ENCODE peak calls at places on chromosome 15, in six cellular contexts. V is SJSA1, S is aorta, L is mesenchymal stem cell, T is tibial artery, W is right cardiac atrium. N is an unnamed sample. For H3K27me3, the result is how much of the 10 kb centered on the place peaks cover.

GRCh38 chr15:93985925-93986324 is 245.4 kb upstream of the MCTP2 start:
- DNase-seq in V (no peak), S (no peak), L (no peak), T (no peak), W (no peak), N (no peak)

GRCh38 chr15:66670698-66671580 is 31.1 kb upstream of the SMAD6 start:
- DNase-seq in V (no peak), S (no peak), L (no peak), T (no peak), W (no peak), N (peak)

GRCh38 chr15:40322531-40323238 is 807 bp upstream of the INAFM2 start:
- DNase-seq in V (peak), S (peak), L (peak), T (no peak), W (no peak), N (no peak)

GRCh38 chr15:62119224-62119925 is 45.7 kb downstream of the C2CD4B start:
- DNase-seq in V (peak), S (no peak), L (peak), T (no peak), W (no peak), N (peak)

GRCh38 chr15:90870354-90871096 is 2.1 kb downstream of the FURIN start:
- DNase-seq in V (peak), S (no peak), L (peak), T (no peak), W (no peak), N (no peak)

GRCh38 chr15:82742134-82742533 is 32.5 kb upstream of the AP3B2 start:
- DNase-seq in V (no peak), S (no peak), L (no peak), T (no peak), W (no peak), N (no peak)

GRCh38 chr15:29100486-29101000 is 169.1 kb downstream of the NSMCE3 start:
- DNase-seq in V (no peak), S (no peak), L (no peak), T (no peak), W (no peak), N (no peak)

GRCh38 chr15:69305204-69305931 is 6.7 kb downstream of the PAQR5 start:
- DNase-seq in V (peak), S (peak), L (peak), T (no peak), W (peak), N (no peak)

GRCh38 chr15:39918688-39919385 is 1.2 kb downstream of the GPR176 start:
- DNase-seq in V (peak), S (no peak), L (peak), T (no peak), W (no peak), N (no peak)

GRCh38 chr15:98548172-98548971 is 100.0 kb upstream of the IGF1R start:
- DNase-seq in V (peak), S (peak), L (peak), T (peak), W (peak), N (peak)

GRCh38 chr15:100897873-100898490 is 18.4 kb downstream of the ALDH1A3 start:
- DNase-seq in V (no peak), S (no peak), L (no peak), T (no peak), W (no peak), N (no peak)

GRCh38 chr15:29064290-29064689 is 178.5 kb downstream of the APBA2 start:
- DNase-seq in V (no peak), S (no peak), L (no peak), T (no peak), W (no peak), N (no peak)

GRCh38 chr15:101805605-101806345 is 2.5 kb downstream of the OR4F6 start:
- DNase-seq in V (no peak), S (no peak), L (no peak), T (no peak), W (no peak), N (no peak)

GRCh38 chr15:101635944-101636727 is 16.0 kb downstream of the TM2D3 start:
- DNase-seq in V (no peak), S (no peak), L (no peak), T (no peak), W (no peak), N (no peak)

GRCh38 chr15:51104512-51104911 is 9.8 kb upstream of the TNFAIP8L3 start:
- DNase-seq in V (no peak), S (peak), L (peak), T (peak), W (peak), N (no peak)

GRCh38 chr15:62841269-62841628 is 201.3 kb upstream of the TPM1 start:
- DNase-seq in V (peak), S (no peak), L (peak), T (no peak), W (no peak), N (no peak)

GRCh38 chr15:100693451-100693850 is 91.1 kb downstream of the ASB7 start:
- DNase-seq in V (no peak), S (no peak), L (no peak), T (no peak), W (no peak), N (peak)

GRCh38 chr15:31148622-31149505 is 47.3 kb upstream of the TRPM1 start:
- DNase-seq in V (no peak), S (no peak), L (no peak), T (no peak), W (no peak), N (no peak)
- H3K27me3 ChIP-seq in V (under half), S (under half), L (under half), T (under half), W (under half), N (under half)

DNA sequence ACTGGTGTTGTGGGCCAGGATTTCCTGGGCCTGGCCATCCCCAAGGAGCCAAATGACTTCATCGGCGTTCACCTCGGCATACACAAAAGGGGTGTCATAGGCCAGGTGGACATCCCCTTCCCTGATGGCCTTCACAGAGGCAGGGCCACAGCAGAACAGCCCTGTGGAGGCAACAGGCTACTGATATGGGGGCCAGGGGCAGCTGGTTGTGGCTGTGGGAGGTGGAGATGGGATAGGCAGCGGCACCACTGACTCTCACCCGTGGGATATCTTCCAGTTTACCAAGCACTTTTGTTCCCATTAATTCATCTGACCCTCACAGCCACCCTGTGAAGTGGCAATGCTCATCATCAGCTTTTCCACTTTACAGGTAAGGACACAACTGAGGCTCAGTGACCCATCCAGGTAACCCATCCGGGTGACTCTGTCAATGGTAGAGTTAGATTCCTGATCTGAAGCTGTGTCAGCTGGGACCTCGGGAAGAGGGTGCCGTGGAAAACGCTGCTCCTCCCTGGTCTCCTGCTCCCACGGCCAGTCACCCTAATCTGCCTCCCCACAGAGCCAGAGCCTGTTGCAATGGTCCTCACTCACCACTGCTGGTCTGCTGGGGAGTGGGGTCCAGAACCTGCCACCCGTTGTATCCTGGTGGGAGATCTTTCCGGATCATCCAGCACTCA is 15.3 kb upstream of the TGM5 start:
- DNase-seq in V (no peak), S (no peak), L (no peak), T (no peak), W (no peak), N (no peak)
- H3K27me3 ChIP-seq in V (under half), S (under half), L (half or more), T (under half), W (under half), N (under half)

DNA sequence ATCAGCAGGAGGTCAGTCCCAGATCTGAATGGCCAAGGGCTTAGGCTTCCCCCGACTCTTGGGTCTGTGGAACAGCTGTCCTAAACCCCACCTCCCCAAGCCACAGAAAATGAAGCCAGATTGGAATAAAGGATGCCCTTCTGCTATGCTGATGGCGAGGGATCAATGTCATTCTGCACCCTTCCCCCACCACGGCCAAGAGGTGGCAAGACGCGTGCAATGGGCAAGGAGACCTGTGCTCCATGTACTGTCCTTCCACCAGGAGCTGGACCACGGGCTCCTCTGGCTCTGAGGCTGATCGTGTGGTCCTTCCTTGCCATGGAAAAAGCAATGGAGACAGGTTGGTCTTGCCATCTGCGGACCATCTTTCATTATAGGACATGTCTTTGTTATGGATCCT is 32.6 kb upstream of the TBC1D21 start:
- DNase-seq in V (no peak), S (no peak), L (no peak), T (no peak), W (no peak), N (no peak)
- H3K27me3 ChIP-seq in V (under half), S (under half), L (half or more), T (under half), W (under half), N (half or more)

GRCh38 chr15:89490550-89491315 is 5.7 kb downstream of the RHCG start:
- DNase-seq in V (no peak), S (no peak), L (no peak), T (no peak), W (no peak), N (no peak)
- H3K27me3 ChIP-seq in V (under half), S (under half), L (half or more), T (half or more), W (under half), N (under half)

DNA sequence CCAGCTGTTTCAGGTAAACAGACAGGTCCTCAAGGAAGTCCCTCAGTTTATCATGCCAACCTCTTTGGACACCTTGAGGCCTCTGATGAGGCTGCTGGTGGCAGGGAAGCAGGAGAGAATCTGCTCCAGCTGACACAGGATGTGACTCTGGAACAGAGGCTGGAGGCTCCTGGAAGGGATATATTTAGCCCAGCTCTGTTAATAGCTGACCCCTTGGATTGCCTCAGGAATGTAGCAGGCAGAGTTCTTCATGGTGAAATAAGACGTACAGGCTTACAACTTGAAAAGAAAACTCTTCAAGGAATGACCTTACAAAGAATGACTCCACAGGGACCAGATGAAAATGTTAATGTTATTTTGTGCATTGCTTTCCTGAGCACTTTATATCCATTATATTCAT is 90.5 kb downstream of the AQP9 start:
- DNase-seq in V (peak), S (no peak), L (peak), T (no peak), W (no peak), N (no peak)
- H3K27me3 ChIP-seq in V (under half), S (under half), L (under half), T (under half), W (under half), N (under half)

GRCh38 chr15:47504624-47505256 is 212.6 kb upstream of the SEMA6D start:
- DNase-seq in V (no peak), S (peak), L (peak), T (no peak), W (no peak), N (no peak)

GRCh38 chr15:47506543-47507090 is 210.7 kb upstream of the SEMA6D start:
- DNase-seq in V (no peak), S (no peak), L (no peak), T (no peak), W (no peak), N (no peak)

GRCh38 chr15:47500823-47501222 is 216.5 kb upstream of the SEMA6D start:
- DNase-seq in V (no peak), S (no peak), L (no peak), T (no peak), W (no peak), N (no peak)

GRCh38 chr15:47505712-47506542 is 211.4 kb upstream of the SEMA6D start:
- DNase-seq in V (no peak), S (no peak), L (no peak), T (no peak), W (no peak), N (no peak)

DNA sequence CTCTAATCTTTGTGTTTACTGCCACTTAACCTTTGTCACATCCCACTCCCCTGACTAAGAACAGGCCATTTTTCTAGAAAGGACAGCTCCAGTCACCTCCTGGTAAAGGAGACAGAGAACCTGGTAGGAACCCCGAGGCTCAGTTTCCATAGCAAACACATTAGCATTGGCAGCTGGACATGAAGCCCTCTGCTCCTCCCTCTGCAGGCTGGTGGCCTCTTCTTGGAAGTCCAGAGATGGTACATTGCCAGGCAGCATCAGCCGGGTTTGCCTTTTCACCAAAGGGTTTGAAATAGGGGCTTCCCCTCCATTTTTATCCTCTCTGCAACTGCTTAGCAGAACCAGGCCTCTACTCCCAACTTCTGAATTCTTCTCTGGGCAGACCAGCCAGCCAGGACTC is 213.4 kb upstream of the SEMA6D start:
- DNase-seq in V (no peak), S (no peak), L (no peak), T (no peak), W (no peak), N (no peak)
- H3K27me3 ChIP-seq in V (under half), S (under half), L (under half), T (under half), W (under half), N (under half)

GRCh38 chr15:52178765-52179164 is 12.4 kb downstream of the GNB5 start:
- DNase-seq in V (no peak), S (no peak), L (no peak), T (no peak), W (no peak), N (no peak)
- H3K27me3 ChIP-seq in V (under half), S (under half), L (under half), T (under half), W (under half), N (under half)

DNA sequence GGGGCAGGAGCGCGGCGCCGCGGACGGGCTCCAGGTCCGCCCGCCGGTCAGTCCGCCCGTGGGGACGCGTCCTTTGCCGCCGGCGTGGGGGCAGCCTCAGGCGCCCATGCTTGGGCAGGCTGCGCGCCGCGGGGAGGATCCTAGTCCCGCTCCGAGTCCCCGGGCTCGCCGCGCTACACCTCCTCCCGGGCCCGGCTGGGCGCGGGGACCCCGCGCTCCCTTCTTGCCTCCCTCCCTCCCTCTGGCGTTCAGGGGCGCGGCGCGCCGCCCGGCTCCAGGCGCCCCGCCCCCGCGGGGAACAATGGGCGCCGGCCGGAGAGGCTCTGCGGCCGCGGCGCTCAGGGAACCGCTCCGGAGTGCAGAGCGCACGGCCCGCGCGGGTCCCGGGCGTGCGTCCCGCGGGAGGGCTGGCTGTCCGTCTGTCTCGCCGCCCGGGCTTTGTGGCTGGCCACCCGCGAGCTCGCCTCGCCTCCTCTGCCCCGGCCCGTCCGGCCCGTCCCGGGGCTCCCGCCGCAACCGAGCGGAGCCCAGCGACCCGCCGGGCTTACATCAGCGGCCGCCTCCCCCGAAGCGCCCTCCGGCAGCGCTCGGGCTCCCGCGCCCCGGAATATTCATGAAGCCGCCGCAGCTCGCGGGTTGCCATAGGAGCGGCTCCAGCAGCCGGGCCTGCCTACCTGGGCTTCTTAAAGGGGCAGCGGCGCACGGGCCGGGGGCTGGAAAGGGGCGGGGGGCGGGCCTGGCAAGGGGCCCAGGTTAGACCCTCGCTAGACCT is at the start of gene HCN4:
- DNase-seq in V (no peak), S (no peak), L (no peak), T (no peak), W (no peak), N (no peak)
- H3K27me3 ChIP-seq in V (half or more), S (under half), L (half or more), T (half or more), W (under half), N (under half)

DNA sequence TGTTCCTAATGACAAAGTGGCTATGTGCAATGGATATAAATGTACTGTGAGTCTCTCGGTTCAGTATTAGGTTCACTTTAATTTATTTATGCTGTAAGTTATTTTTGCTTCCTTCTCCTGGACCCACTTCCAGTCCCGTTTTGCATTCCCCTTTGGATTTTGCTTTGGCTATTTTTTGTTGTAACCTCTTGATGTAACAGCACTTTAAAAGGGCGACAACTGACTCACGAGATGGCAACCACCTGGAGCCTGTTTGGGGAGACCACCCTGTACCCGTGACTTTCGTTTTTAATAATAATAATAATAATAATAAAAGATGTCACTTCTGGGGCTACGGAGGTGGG is 5.6 kb downstream of the RNU6-1 start:
- DNase-seq in V (no peak), S (no peak), L (no peak), T (no peak), W (no peak), N (no peak)
- H3K27me3 ChIP-seq in V (half or more), S (under half), L (half or more), T (half or more), W (under half), N (under half)

DNA sequence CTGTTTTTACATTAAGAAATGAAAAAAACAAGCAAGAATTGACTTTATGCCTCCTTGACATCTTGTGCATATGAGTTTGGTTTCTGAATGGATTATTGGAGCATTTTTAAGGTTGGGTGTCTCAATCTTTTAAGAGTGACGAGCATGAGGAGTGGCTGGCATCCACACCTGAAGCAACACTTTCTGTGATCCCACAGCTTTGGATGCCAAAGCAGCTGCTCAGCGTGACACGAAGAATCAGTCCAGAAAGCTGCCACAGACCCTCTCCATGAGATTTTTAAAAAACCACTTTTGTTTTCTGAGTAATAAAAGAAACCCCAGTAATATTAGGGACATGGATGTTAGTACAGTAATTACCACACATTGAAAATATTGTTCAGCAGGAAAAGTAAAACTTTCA is 154.5 kb downstream of the KLF13 start:
- DNase-seq in V (no peak), S (no peak), L (no peak), T (no peak), W (no peak), N (no peak)
- H3K27me3 ChIP-seq in V (under half), S (under half), L (under half), T (under half), W (under half), N (under half)